ENCODE peak calls at places on chromosome 19, in four cellular contexts. Q is CD4-positive, alpha-beta memory T cell; B is breast epithelium; C is Caco-2. H is an unnamed sample.
A peak's percentile ranks its signal among the peaks of the same experiment; 100 is the strongest.

GRCh38 chr19:805600-806550 is 8.6 kb downstream of the PTBP1 start:
- DNase-seq in Q (no peak), B (no peak), C (no peak), H (no peak)

GRCh38 chr19:17402982-17403855 is 2.2 kb downstream of the BST2 start:
- DNase-seq in Q (peak; percentile 48), B (no peak), C (no peak), H (no peak)

GRCh38 chr19:40147693-40148347 is 43.4 kb upstream of the MAP3K10 start:
- DNase-seq in Q (no peak), B (no peak), C (no peak), H (peak; percentile 18)

GRCh38 chr19:54792814-54793213 is 10.6 kb upstream of the KIR2DL4 start:
- DNase-seq in Q (no peak), B (no peak), C (no peak), H (no peak)

GRCh38 chr19:35037716-35038622 is 3.6 kb upstream of the HPN start:
- DNase-seq in Q (no peak), B (no peak), C (no peak), H (no peak)

GRCh38 chr19:42102877-42103276 is 26.9 kb downstream of the ZNF574 start:
- DNase-seq in Q (no peak), B (no peak), C (no peak), H (no peak)

GRCh38 chr19:52567921-52568320 is 2.2 kb upstream of the ZNF701 start:
- DNase-seq in Q (no peak), B (no peak), C (no peak), H (no peak)

GRCh38 chr19:41699968-41700323 is 8.5 kb upstream of the CEACAM5 start:
- DNase-seq in Q (no peak), B (no peak), C (no peak), H (peak; percentile 15)

GRCh38 chr19:27776020-27776419 is 1436.9 kb downstream of the UQCRFS1 start:
- DNase-seq in Q (no peak), B (no peak), C (peak; percentile 57), H (no peak)

GRCh38 chr19:49869009-49869483 is 1.7 kb upstream of the PNKP start:
- DNase-seq in Q (no peak), B (no peak), C (no peak), H (no peak)

GRCh38 chr19:6464070-6464873 is at the start of gene CRB3:
- DNase-seq in Q (peak; percentile 63), B (peak; percentile 86), C (peak; percentile 96), H (peak; percentile 69)

GRCh38 chr19:56837492-56837891 is 3.0 kb downstream of the PEG3 start:
- DNase-seq in Q (no peak), B (peak; percentile 70), C (no peak), H (peak; percentile 89)

GRCh38 chr19:28466107-28467045 is 746.6 kb downstream of the UQCRFS1 start:
- DNase-seq in Q (no peak), B (no peak), C (peak; percentile 72), H (peak; percentile 88)

GRCh38 chr19:5070922-5071321 is 102.0 kb downstream of the KDM4B start:
- DNase-seq in Q (no peak), B (no peak), C (no peak), H (no peak)

GRCh38 chr19:6551607-6552450 is 21.0 kb downstream of the TNFSF9 start:
- DNase-seq in Q (peak; percentile 61), B (no peak), C (no peak), H (no peak)

GRCh38 chr19:46265217-46265828 is 31.5 kb upstream of the HIF3A start:
- DNase-seq in Q (peak; percentile 75), B (peak; percentile 42), C (peak; percentile 89), H (peak; percentile 80)

GRCh38 chr19:6219592-6220290 is 60.0 kb downstream of the MLLT1 start:
- DNase-seq in Q (peak; percentile 15), B (no peak), C (no peak), H (peak; percentile 86)

GRCh38 chr19:14471436-14472187 is 3.5 kb downstream of the PTGER1 start:
- DNase-seq in Q (no peak), B (no peak), C (no peak), H (no peak)

GRCh38 chr19:29002336-29002735 is 210.6 kb downstream of the UQCRFS1 start:
- DNase-seq in Q (no peak), B (no peak), C (no peak), H (no peak)

GRCh38 chr19:43784251-43784980 is 3.6 kb upstream of the KCNN4 start:
- DNase-seq in Q (peak; percentile 76), B (peak; percentile 67), C (peak; percentile 68), H (no peak)

GRCh38 chr19:12778020-12778904 is 2.9 kb upstream of the HOOK2 start:
- DNase-seq in Q (peak; percentile 60), B (peak; percentile 86), C (peak; percentile 59), H (peak; percentile 70)

GRCh38 chr19:14375582-14376291 is 5.5 kb upstream of the ADGRE5 start:
- DNase-seq in Q (peak; percentile 51), B (no peak), C (no peak), H (no peak)

GRCh38 chr19:48319647-48320537 is 5.5 kb upstream of the EMP3 start:
- DNase-seq in Q (peak; percentile 63), B (peak; percentile 65), C (peak; percentile 89), H (peak; percentile 96)

GRCh38 chr19:38006361-38007045 is 99.5 kb downstream of the SIPA1L3 start:
- DNase-seq in Q (no peak), B (no peak), C (no peak), H (no peak)

GRCh38 chr19:38003427-38004099 is 96.6 kb downstream of the SIPA1L3 start:
- DNase-seq in Q (no peak), B (peak; percentile 75), C (no peak), H (peak; percentile 93)

GRCh38 chr19:38005224-38005614 is 98.2 kb downstream of the SIPA1L3 start:
- DNase-seq in Q (no peak), B (no peak), C (no peak), H (no peak)

GRCh38 chr19:38004100-38004504 is 97.1 kb downstream of the SIPA1L3 start:
- DNase-seq in Q (no peak), B (no peak), C (no peak), H (no peak)

DNA sequence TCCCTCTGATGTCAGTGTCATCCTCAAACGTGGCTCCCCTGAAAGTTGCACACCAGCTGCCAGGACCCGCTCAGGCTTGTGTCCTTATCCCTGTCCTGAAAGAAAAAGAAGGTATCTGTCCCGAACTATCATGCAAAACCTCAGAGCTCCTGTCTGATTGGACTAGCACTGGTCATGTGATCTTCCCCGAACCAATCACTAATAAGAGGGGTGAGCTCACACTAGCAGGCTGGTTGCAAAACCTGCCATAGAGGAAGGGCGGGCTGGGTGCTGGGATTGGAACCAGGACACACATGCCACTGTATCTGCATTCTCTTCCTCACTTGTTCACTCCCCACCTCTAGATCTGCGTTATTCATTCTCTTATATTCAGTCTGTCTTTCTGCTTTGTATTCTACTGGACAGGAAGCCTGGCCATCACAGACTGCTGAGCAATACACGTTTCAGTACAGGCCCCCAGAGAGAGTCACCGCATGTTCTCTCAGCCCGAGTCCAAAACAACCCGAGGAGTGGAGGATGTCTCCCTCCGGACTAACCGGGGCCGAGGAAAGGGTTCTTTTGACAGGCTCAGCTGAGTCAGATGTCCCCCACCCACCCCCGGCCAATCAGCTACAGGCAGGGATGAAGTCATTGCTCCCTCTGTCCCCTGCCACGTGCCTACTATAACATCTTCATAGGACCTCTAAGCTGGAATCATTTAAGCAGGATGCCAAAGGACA is 97.7 kb downstream of the SIPA1L3 start:
- DNase-seq in Q (no peak), B (peak; percentile 96), C (peak; percentile 74), H (peak; percentile 97)
- H3K4me3 ChIP-seq in Q (no peak overlapping the region), B (peak overlapping the region; percentile 47), C (no peak overlapping the region), H (no peak overlapping the region)

GRCh38 chr19:18969953-18970659 is 29.1 kb upstream of the HOMER3 start:
- DNase-seq in Q (no peak), B (no peak), C (no peak), H (no peak)
- H3K4me3 ChIP-seq in Q (no peak overlapping the region), B (no peak overlapping the region), C (no peak overlapping the region), H (no peak overlapping the region)

GRCh38 chr19:45164577-45165335 is 4.0 kb upstream of the NKPD1 start:
- DNase-seq in Q (peak; percentile 80), B (peak; percentile 85), C (peak; percentile 41), H (peak; percentile 91)
- H3K4me3 ChIP-seq in Q (no peak overlapping the region), B (peak overlapping the region; percentile 0), C (no peak overlapping the region), H (no peak overlapping the region)

GRCh38 chr19:33458807-33459206 is 62.8 kb downstream of the PEPD start:
- DNase-seq in Q (no peak), B (no peak), C (no peak), H (peak; percentile 60)

GRCh38 chr19:33458171-33458633 is 63.4 kb downstream of the PEPD start:
- DNase-seq in Q (no peak), B (no peak), C (no peak), H (peak; percentile 68)

GRCh38 chr19:33459220-33459619 is 62.4 kb downstream of the PEPD start:
- DNase-seq in Q (no peak), B (no peak), C (no peak), H (peak; percentile 66)

GRCh38 chr19:33456076-33456844 is 65.3 kb downstream of the PEPD start:
- DNase-seq in Q (no peak), B (no peak), C (no peak), H (no peak)

GRCh38 chr19:33456845-33457220 is 64.8 kb downstream of the PEPD start:
- DNase-seq in Q (no peak), B (no peak), C (no peak), H (no peak)
- H3K4me3 ChIP-seq in Q (no peak overlapping the region), B (no peak overlapping the region), C (no peak overlapping the region), H (no peak overlapping the region)

GRCh38 chr19:38320969-38321339 is 1.3 kb downstream of the KCNK6 start:
- DNase-seq in Q (no peak), B (no peak), C (no peak), H (no peak)
- H3K4me3 ChIP-seq in Q (no peak overlapping the region), B (peak overlapping the region; percentile 60), C (no peak overlapping the region), H (no peak overlapping the region)

DNA sequence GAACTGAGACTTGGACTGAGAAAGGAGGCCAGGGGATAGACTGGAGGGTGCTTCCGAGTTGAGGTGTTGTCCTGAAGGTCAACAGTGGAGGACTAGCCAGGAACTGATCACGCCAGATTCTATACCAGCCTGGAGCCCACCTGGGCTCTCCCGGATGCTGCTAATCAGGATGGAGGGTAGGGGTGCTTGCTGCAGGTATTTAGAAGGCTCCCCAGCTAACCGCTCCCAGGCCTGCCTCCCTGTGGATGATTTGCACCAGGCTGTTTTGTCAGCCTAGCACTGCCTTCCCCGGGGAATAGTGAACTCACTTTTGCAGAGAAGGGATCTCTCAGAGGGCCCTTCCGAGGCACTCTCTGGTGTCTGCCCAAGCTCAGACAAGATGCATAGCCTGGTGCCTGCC is 60.5 kb upstream of the KCTD15 start:
- DNase-seq in Q (no peak), B (no peak), C (no peak), H (no peak)
- H3K4me3 ChIP-seq in Q (no peak overlapping the region), B (no peak overlapping the region), C (no peak overlapping the region), H (no peak overlapping the region)

DNA sequence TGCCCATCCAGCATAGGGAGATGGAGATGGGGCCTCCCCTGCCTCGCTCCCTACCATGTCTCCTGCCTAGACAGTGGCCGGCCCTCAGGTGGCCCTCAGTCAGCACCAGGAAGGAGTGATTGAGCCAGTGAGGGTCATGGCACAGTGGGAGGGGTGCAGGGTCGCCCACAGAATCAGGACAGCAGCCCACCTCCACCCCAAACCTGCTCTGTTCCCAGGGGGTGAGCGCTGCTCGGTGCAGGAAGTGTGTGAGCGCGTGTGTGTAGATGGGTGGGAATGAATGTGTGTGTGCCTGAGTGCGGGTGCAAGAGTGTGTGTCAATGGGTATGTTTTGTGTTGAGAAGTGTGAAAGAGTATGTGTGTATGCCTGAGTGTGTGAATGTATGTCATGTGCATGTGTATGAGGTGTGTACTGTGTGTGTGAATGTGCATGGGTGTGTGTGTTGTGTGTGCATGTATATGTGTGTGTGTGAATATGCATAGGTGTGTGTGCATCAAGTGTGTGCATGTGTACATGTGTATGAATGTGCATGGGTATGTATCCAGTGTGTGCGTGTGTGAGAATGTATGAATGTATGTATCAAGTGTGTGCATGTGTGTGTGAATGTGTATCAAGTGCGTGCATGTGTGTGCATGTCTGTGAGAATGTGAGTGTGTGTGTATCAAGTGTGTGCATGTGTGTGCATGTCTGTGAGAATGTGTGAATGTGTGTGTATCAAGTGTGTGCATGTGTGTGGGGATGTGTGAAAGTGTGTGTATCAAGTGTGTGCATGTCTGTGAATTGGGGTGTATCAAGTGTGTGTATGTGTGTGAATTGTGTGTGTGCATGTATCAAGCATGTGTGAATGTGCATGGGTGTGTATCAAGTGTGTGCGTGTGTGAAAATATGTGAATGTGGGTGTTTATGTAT is 12.0 kb downstream of the EVI5L start:
- DNase-seq in Q (no peak), B (no peak), C (no peak), H (no peak)
- H3K4me3 ChIP-seq in Q (no peak overlapping the region), B (no peak overlapping the region), C (no peak overlapping the region), H (no peak overlapping the region)

H was measured in lower leg skin.